ENCODE peak calls at places on chromosomes 7 and 10, in ten cellular contexts. E is activated effector memory CD4-positive, alpha-beta T cell treated with Interleukin-2 at 50 U/mL for 16 hours; D is NCI-H2081 treated with DMSO at 0.1 percent for 48 hours; X is NCI-H774; G is globus pallidus; Y is hypothalamus; M is fibroblast of lung; L is Calu3; Z is GDM1; H is GM23338. A is an unnamed sample.

GRCh38 chr7:128884561-128885369 is 22.1 kb downstream of the ATP6V1F start:
- DNase-seq in E (no peak), D (no peak), X (no peak), G (no peak), Y (no peak), M (no peak), L (no peak), Z (no peak), H (no peak), A (no peak)

GRCh38 chr10:23047201-23048050 is 48.0 kb upstream of the MSRB2 start:
- DNase-seq in E (no peak), D (no peak), X (no peak), G (no peak), Y (no peak), M (peak), L (no peak), Z (no peak), H (no peak), A (no peak)

GRCh38 chr7:31648288-31648687 is 38.7 kb upstream of the PPP1R17 start:
- DNase-seq in E (no peak), D (no peak), X (no peak), G (peak), Y (no peak), M (no peak), L (no peak), Z (no peak), H (peak), A (no peak)

GRCh38 chr10:73226663-73227062 is 20.4 kb downstream of the DNAJC9 start:
- DNase-seq in E (no peak), D (no peak), X (no peak), G (no peak), Y (no peak), M (no peak), L (no peak), Z (no peak), H (no peak), A (no peak)

GRCh38 chr10:113552723-113553122 is at the start of gene HABP2:
- DNase-seq in E (no peak), D (no peak), X (no peak), G (no peak), Y (no peak), M (no peak), L (peak), Z (no peak), H (no peak), A (no peak)

GRCh38 chr10:109933984-109934565 is 10.8 kb upstream of the XPNPEP1 start:
- DNase-seq in E (peak), D (no peak), X (no peak), G (no peak), Y (no peak), M (peak), L (no peak), Z (peak), H (peak), A (no peak)

GRCh38 chr10:18097524-18097923 is 42.7 kb upstream of the CACNB2 start:
- DNase-seq in E (no peak), D (no peak), X (no peak), G (no peak), Y (no peak), M (peak), L (no peak), Z (no peak), H (no peak), A (no peak)

GRCh38 chr7:158241919-158242318 is 345.7 kb downstream of the PTPRN2 start:
- DNase-seq in E (no peak), D (no peak), X (no peak), G (no peak), Y (no peak), M (no peak), L (no peak), Z (no peak), H (no peak), A (no peak)

GRCh38 chr7:17988858-17989257 is 38.8 kb downstream of the PRPS1L1 start:
- DNase-seq in E (no peak), D (no peak), X (no peak), G (no peak), Y (no peak), M (no peak), L (no peak), Z (no peak), H (peak), A (no peak)

GRCh38 chr7:38699481-38699880 is 68.3 kb upstream of the AMPH start:
- DNase-seq in E (no peak), D (no peak), X (no peak), G (no peak), Y (no peak), M (peak), L (no peak), Z (no peak), H (no peak), A (peak)

GRCh38 chr10:52752801-52753437 is 19.7 kb downstream of the MBL2 start:
- DNase-seq in E (no peak), D (no peak), X (no peak), G (no peak), Y (no peak), M (no peak), L (no peak), Z (peak), H (no peak), A (no peak)

GRCh38 chr7:157564518-157565177 is 227.8 kb downstream of the DNAJB6 start:
- DNase-seq in E (no peak), D (no peak), X (no peak), G (no peak), Y (no peak), M (peak), L (no peak), Z (no peak), H (no peak), A (peak)

A was measured in EL.